ENCODE peak calls at places on chromosomes 16 and 17, in eight cellular contexts. H, V, P, T, O, Y, F and I are unnamed samples.
A peak's percentile ranks its signal among the peaks of the same experiment; 100 is the strongest.

GRCh38 chr17:9256944-9257629 is 235.8 kb downstream of the NTN1 start:
- DNase-seq in Y (no peak), V (peak; percentile 47), F (peak; percentile 59), P (no peak), T (no peak), O (no peak), H (no peak), I (no peak)

GRCh38 chr16:46621006-46621629 is at the start of gene SHCBP1:
- DNase-seq in P (peak; percentile 92), F (peak; percentile 82), Y (peak; percentile 90), O (peak; percentile 92), T (peak; percentile 64), V (peak; percentile 98), H (peak; percentile 98), I (peak; percentile 92)

GRCh38 chr16:84053237-84053636 is 10.6 kb upstream of the SLC38A8 start:
- DNase-seq in H (no peak), F (no peak), O (no peak), P (no peak), T (no peak), V (no peak), Y (no peak), I (no peak)

GRCh38 chr17:44375196-44376017 is 11.8 kb upstream of the FAM171A2 start:
- DNase-seq in V (no peak), T (no peak), F (no peak), Y (peak; percentile 28), O (no peak), P (no peak), H (peak; percentile 51), I (no peak)

GRCh38 chr17:38733315-38734234 is 3.4 kb downstream of the CISD3 start:
- DNase-seq in P (no peak), V (no peak), T (peak; percentile 24), F (peak; percentile 12), O (no peak), H (no peak), Y (no peak), I (peak; percentile 78)

GRCh38 chr17:36983618-36984017 is 34.9 kb downstream of the AATF start:
- DNase-seq in H (no peak), P (no peak), V (no peak), T (no peak), Y (no peak), F (no peak), O (no peak), I (no peak)

GRCh38 chr17:72008236-72008874 is 112.5 kb upstream of the SOX9 start:
- DNase-seq in V (no peak), P (no peak), T (no peak), H (peak; percentile 63), O (no peak), Y (no peak), F (peak; percentile 89), I (no peak)

GRCh38 chr17:44971776-44972483 is 3.8 kb upstream of the C1QL1 start:
- DNase-seq in O (no peak), P (no peak), F (no peak), V (peak; percentile 83), T (no peak), Y (no peak), H (no peak), I (no peak)

GRCh38 chr16:57134982-57135381 is 42.6 kb downstream of the CPNE2 start:
- DNase-seq in H (no peak), F (peak; percentile 13), T (no peak), P (peak; percentile 65), O (no peak), V (no peak), Y (no peak), I (peak; percentile 72)

GRCh38 chr17:81888105-81888987 is 3.0 kb downstream of the ALYREF start:
- DNase-seq in H (peak; percentile 14), Y (no peak), V (no peak), O (no peak), T (no peak), F (no peak), P (no peak), I (no peak)

GRCh38 chr17:17719966-17720543 is 38.8 kb downstream of the RAI1 start:
- DNase-seq in P (no peak), Y (no peak), V (no peak), F (peak; percentile 26), H (no peak), O (no peak), T (no peak), I (no peak)

GRCh38 chr16:424623-425081 is 797 bp upstream of the RAB11FIP3 start:
- DNase-seq in Y (no peak), V (peak; percentile 63), H (no peak), T (no peak), F (peak; percentile 36), P (no peak), O (no peak), I (no peak)

GRCh38 chr16:22296225-22297113 is 740 bp upstream of the POLR3E start:
- DNase-seq in V (peak; percentile 39), O (no peak), H (no peak), T (no peak), P (peak; percentile 24), F (no peak), Y (peak; percentile 11), I (peak; percentile 39)

GRCh38 chr17:40936976-40937375 is 470 bp downstream of the KRT23 start:
- DNase-seq in H (no peak), T (no peak), Y (peak; percentile 15), O (peak; percentile 28), F (no peak), V (no peak), P (no peak), I (no peak)

GRCh38 chr16:68894714-68895113 is 51.4 kb downstream of the TANGO6 start:
- DNase-seq in V (no peak), O (no peak), P (no peak), Y (no peak), F (no peak), T (no peak), H (no peak), I (no peak)

GRCh38 chr16:80718480-80719220 is 85.7 kb downstream of the CDYL2 start:
- DNase-seq in P (no peak), Y (peak; percentile 20), O (no peak), V (no peak), H (no peak), T (no peak), F (peak; percentile 93), I (no peak)

GRCh38 chr17:67700037-67700436 is 17.7 kb upstream of the NOL11 start:
- DNase-seq in Y (peak; percentile 69), O (no peak), P (no peak), F (no peak), T (no peak), V (no peak), H (no peak), I (no peak)

DNA sequence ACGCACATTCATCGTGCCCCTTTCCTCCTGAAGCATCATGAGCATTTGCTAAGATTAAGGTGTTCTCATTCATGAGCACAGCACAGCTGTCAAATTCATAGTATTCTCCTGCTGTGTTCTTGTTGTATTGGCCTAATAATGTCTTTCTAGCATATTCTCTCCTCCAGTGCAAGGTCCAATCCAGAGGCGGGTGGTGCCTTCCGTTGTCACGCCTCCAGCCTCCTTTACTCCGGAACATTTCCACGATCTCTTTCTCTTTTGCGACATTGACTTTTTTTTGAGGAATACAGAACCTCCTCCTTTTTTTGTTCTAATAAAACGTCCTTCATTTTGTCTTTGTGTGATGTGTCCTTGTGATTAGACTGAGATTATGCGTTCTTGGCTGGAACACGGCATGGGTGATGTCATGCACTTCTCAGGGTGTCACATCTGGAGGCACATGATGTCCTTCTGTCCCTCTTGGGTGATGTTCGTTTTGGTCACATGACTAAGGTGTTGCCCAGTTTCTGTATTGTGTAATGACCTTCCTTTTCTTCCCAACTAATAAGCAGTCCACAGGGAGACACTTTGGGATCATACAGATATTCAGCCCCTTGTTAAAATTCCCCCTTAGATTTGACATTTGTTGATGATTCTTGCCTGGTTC is 66.3 kb downstream of the CLEC16A start:
- DNase-seq in F (no peak), T (no peak), H (no peak), Y (no peak), V (peak; percentile 26), O (no peak), P (no peak), I (no peak)
- TF ChIP-seq EZH2phosphoT487 in F (no peak), T (no peak), H (no peak), Y (no peak), V (no peak), O (no peak), P (no peak), I (no peak)

GRCh38 chr16:4214215-4214621 is 27.7 kb downstream of the SRL start:
- DNase-seq in Y (no peak), O (peak; percentile 76), V (peak; percentile 93), T (peak; percentile 19), P (no peak), F (peak; percentile 72), H (no peak), I (no peak)
- TF ChIP-seq EZH2phosphoT487 in Y (no peak), O (no peak), V (no peak), T (no peak), P (no peak), F (no peak), H (no peak), I (no peak)

DNA sequence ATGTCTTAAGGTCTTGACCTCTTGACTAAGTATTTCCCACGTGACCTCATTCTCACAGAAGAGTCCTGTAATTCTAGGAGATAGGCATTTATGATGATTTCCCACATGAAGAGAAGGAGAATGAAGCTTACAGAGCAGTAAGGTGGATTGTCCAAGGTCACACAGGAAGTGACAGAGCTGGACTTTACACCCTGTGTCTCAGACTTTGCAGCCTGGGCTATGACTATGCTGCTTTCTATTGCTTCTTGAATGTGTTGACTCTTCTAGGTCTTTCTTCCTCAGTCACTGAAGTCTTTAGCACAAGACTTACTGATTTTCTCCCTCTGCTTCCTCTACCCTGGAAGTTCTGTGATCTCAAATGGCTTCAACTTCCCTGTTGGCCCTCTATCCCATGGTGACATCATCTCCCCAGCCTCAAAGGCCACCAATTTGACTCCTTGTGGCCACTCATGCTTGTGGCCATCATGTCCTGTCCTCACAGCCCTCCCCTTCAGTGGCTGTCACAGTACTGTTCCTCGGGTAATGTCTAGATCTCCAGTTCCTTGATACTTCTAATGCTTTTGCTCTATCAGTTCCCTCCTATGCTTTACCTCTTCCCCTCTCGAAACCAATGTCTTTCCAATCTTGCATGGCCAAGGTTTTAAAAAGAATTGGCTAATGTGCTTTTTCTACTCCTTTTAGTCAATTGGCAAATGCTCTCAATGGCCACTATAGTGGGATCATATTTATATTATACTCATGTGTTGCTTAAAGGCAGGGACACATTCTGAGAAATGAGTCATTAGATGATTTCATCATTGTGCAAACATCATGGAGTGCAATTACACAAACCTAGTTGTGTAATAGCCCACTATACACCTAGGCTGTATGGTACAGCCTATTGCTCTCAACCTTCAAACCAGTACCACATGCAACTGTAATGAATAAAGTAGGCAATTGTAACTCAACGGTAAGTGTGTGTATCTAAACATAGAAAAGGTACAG is 181.1 kb downstream of the HS3ST3A1 start:
- DNase-seq in T (no peak), F (peak; percentile 93), V (peak; percentile 85), P (no peak), O (peak; percentile 65), Y (no peak), H (no peak), I (no peak)
- TF ChIP-seq EZH2phosphoT487 in T (no peak), F (no peak), V (no peak), P (no peak), O (no peak), Y (no peak), H (no peak), I (no peak)

DNA sequence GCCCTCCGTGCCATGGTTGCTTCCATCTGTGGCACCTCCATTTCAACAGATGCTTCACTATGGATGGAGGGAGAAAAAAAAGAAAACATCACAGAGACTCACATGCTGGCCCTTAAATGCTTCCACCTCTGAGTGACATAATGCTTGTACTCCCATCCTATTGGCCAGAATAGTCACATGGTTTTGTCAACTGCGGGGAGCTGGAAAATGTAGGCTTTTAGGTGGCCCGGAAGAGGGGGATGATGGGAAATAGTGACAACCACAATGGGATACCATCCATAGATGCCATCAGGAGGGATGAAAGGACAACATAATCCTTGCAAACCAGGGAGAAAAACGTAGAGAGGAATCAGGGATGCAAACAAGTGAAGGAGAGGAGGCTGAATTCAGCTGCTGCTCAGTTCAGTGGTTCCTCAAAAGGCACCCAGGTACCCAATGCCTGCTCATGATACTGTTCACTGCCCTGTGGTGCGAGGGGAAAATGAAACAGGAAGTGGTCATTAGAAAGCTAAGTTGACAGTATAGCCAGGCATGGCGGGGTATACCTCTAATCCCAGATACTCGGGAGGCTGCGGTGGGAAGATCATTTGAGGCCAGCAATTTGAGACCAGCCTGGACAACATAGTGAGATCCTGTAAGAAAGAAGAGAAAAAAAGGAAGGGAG is 13.4 kb upstream of the ERCC4 start:
- DNase-seq in T (no peak), Y (no peak), F (no peak), P (peak; percentile 50), O (no peak), H (no peak), V (no peak), I (peak; percentile 37)
- TF ChIP-seq EZH2phosphoT487 in T (no peak), Y (no peak), F (no peak), P (no peak), O (no peak), H (no peak), V (no peak), I (no peak)